ENCODE peak calls at places on chromosome 5, in five cellular contexts. Y, R, L, X and K are unnamed samples.

GRCh38 chr5:32711693-32712462 is 757 bp downstream of the NPR3 start:
- DNase-seq in Y (peak; percentile 64), X (peak; percentile 38), R (peak; percentile 76), L (peak; percentile 43), K (no peak)

GRCh38 chr5:27830551-27830950 is 792.2 kb upstream of the CDH9 start:
- DNase-seq in R (no peak), Y (no peak), L (peak; percentile 47), X (no peak), K (peak; percentile 71)

GRCh38 chr5:136457390-136458094 is 92.2 kb upstream of the TRPC7 start:
- DNase-seq in L (no peak), R (no peak), X (no peak), Y (no peak), K (no peak)

GRCh38 chr5:51225671-51226419 is 157.4 kb upstream of the ISL1 start:
- DNase-seq in R (no peak), L (no peak), X (no peak), Y (no peak), K (no peak)

GRCh38 chr5:170497311-170498038 is 6.3 kb upstream of the KCNIP1 start:
- DNase-seq in X (no peak), L (no peak), R (no peak), Y (no peak), K (no peak)

GRCh38 chr5:44538831-44539539 is 149.8 kb upstream of the FGF10 start:
- DNase-seq in Y (no peak), R (no peak), X (no peak), L (no peak), K (no peak)

GRCh38 chr5:134539732-134540131 is 14.3 kb downstream of the JADE2 start:
- DNase-seq in L (no peak), X (no peak), R (no peak), Y (no peak), K (no peak)

GRCh38 chr5:139845846-139846681 is 50.5 kb downstream of the PSD2 start:
- DNase-seq in Y (no peak), R (no peak), L (no peak), X (no peak), K (no peak)

GRCh38 chr5:140018517-140018916 is 24.6 kb downstream of the NRG2 start:
- DNase-seq in R (no peak), Y (no peak), X (no peak), L (no peak), K (no peak)

GRCh38 chr5:160198886-160199409 is 30.4 kb upstream of the FABP6 start:
- DNase-seq in L (no peak), R (no peak), Y (no peak), X (no peak), K (no peak)

DNA sequence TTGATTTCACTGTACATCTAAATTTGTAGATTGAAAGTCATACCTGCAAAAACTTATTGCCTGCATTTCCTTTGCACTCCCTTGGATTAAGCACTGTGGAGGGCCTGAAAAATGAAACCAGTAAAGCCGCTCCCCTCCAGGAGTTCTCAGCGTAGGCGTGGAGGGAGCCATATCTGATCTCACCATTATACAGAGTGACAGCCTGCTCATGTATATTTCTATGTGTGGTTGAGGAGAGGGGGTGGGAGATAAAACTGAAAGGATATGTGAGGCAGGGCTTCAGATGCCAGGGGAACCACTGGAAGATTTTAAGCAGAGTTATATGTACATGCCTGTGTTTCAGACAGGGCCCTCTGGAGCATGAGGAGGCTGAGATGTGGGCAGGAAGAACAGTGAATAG is 303.0 kb downstream of the MSX2 start:
- DNase-seq in Y (no peak), R (no peak), X (no peak), L (no peak), K (no peak)
- TF ChIP-seq CTCF in Y (no peak), R (no peak), X (no peak), L (no peak), K (no peak)

DNA sequence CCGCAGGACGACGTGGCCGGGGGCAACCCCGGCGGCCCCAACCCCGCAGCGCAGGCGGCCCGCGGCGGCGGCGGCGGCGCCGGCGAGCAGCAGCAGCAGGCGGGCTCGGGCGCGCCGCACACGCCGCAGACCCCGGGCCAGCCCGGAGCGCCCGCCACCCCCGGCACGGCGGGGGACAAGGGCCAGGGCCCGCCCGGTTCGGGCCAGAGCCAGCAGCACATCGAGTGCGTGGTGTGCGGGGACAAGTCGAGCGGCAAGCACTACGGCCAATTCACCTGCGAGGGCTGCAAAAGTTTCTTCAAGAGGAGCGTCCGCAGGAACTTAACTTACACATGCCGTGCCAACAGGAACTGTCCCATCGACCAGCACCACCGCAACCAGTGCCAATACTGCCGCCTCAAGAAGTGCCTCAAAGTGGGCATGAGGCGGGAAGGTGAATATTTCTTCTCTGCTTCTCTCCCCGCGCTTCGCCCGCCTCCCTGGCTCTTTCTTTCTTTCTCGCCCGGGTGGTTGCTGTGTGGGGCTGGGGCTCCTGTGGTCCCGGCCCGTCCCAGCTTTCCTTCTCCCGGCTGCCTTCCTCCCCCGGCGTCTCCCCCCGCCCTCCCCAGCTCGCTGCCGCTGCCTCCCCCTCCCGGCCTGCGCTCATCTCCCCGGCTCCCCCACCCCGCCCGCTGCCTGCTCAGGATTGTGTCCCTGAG is 2.2 kb downstream of the NR2F1 start:
- DNase-seq in Y (peak; percentile 29), R (no peak), L (peak; percentile 34), X (peak; percentile 33), K (no peak)
- H3K4me3 ChIP-seq in Y (peak overlapping the region; percentile 91), R (peak overlapping the region; percentile 63), L (peak overlapping the region; percentile 76), X (peak overlapping the region; percentile 14), K (peak overlapping the region; percentile 89)

GRCh38 chr5:6158974-6159863 is 219.1 kb downstream of the MED10 start:
- DNase-seq in R (no peak), L (peak; percentile 78), Y (no peak), X (no peak), K (peak; percentile 20)

GRCh38 chr5:6163913-6164312 is 214.4 kb downstream of the MED10 start:
- DNase-seq in Y (no peak), X (no peak), L (no peak), R (no peak), K (no peak)

GRCh38 chr5:6162175-6162574 is 216.2 kb downstream of the MED10 start:
- DNase-seq in X (no peak), L (no peak), Y (no peak), R (no peak), K (no peak)

GRCh38 chr5:6159864-6160199 is 218.5 kb downstream of the MED10 start:
- DNase-seq in L (no peak), X (no peak), R (no peak), Y (no peak), K (no peak)

DNA sequence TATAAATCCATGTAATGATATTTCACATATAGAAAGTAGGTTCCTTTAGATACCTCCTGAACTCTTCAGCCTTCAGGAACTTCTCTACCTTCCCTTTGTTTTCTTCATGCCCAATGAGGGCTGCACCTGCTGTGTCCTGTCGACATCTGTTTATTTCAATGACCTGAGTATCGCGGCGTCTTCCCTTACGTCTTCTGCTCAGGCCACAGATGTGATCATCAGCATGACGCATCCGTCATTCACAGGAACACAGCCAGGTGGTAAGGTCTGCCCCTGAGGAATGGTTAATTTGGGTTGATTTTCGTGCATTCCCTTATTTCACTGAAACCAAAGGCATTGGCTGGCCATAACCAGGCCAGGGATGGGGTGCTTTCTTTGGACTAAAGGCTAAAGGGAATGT is 217.1 kb downstream of the MED10 start:
- DNase-seq in L (no peak), R (no peak), Y (no peak), X (no peak), K (no peak)
- TF ChIP-seq CTCF in L (no peak), R (no peak), Y (no peak), X (no peak), K (no peak)

DNA sequence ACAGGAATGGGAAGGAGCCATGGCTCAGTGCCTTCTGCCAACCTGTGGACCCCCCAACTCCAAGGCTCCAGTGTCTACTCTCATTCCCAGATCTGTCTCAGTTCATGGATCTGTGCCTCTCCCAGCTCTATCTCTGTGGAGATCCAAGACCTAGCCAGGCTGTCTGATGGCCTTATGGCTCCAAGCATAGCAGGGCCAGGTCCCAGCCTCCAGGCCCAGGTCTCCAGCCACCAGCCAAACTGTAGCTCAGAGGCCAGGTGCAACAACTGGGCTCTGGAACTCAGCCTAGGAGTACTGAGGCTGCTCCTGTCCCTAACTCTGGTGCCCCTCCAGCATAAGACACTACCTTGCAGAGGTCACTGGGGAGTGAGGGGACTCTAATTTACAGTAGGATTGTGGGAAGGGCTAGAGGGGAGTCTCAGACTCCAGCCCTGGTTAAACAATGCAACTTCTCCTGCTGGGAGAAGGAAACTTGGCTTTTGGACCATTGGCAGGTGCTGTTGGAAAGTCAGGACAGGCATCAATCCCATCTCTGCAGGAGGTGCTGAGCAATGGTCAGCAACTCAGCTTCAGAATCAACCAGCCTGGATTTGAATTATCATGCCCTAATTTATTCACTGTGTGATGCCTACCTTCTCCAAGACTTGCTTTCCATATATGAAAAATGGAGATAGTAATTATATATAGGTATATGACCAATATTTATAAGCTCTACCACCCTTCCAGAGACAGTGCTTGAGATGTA is 63.0 kb downstream of the PCDH1 start:
- DNase-seq in R (no peak), X (no peak), Y (no peak), L (no peak), K (no peak)
- H3K4me3 ChIP-seq in R (no peak overlapping the region), X (no peak overlapping the region), Y (no peak overlapping the region), L (no peak overlapping the region), K (no peak overlapping the region)

GRCh38 chr5:108727639-108728565 is 19.8 kb upstream of the FER start:
- DNase-seq in L (peak; percentile 92), Y (peak; percentile 93), R (peak; percentile 94), X (peak; percentile 95), K (peak; percentile 93)
- TF ChIP-seq CTCF in L (no peak), Y (no peak), R (no peak), X (no peak), K (no peak)

DNA sequence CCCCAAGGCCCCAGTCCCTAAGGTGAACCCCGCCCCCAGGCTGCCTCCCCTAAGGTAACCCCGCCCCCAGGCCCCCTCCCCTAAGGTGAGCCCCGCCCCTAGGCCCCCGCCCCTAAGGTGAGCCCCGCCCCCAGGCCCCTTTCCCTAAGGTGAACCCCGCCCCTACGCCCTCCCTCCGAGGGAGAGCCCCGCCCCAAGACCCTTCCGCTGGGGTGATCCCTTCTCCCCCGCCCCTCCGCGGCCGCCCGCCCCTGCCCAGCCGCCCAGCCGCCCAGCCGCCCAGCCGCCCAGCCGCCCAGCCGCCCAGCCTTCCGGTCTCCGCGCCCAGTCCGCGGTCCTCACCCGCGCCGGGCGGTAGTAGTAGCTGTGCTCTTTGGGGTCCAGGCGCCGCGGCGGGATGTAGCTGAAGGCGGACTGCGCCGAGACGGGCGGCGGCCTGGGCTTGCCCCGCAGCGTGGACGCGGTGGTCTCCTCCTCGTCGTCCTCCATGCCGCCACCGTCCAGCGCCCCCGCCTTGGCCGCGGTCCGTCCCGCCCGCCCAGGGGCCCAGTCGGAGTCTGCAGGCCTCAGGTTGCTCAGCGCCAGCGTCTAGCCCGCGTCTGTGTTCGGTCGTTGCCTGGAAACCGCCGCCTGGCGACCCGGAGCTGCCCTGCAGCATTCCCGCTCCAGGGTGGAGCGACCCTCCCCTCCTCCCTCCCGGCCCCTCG is at the start of gene CFAP90:
- DNase-seq in Y (no peak), X (peak; percentile 49), L (peak; percentile 41), R (no peak), K (peak; percentile 54)
- H3K4me3 ChIP-seq in Y (no peak within 1 kb of the TSS), X (no peak within 1 kb of the TSS), L (peak within 1 kb of the TSS; percentile 38), R (peak within 1 kb of the TSS; percentile 58), K (peak within 1 kb of the TSS; percentile 51)

GRCh38 chr5:158739941-158740340 is 359.8 kb downstream of the EBF1 start:
- DNase-seq in X (no peak), R (peak; percentile 68), Y (no peak), L (no peak), K (peak; percentile 35)
- TF ChIP-seq CTCF in X (no peak), R (peak; percentile 29), Y (no peak), L (peak; percentile 25), K (peak; percentile 39)